ENCODE peak calls at places on chromosome 20, in seven cellular contexts. H is psoas muscle; I is effector memory CD8-positive, alpha-beta T cell; C is HepG2; U is activated naive CD8-positive, alpha-beta T cell treated with anti-CD3 and anti-CD28 coated beads, Interleukin-2, amount 10 ng/mL, durations not matched to agents 7 days and 5 days; Z is activated B cell treated with CpG ODN at 0.5 μM for 24 hours; E is astrocyte of the hippocampus. P is an unnamed sample.

GRCh38 chr20:57594092-57594911 is 25.9 kb downstream of the ZBP1 start:
- DNase-seq in H (peak), I (peak), C (peak), U (peak), Z (peak), E (peak), P (peak)

GRCh38 chr20:56358600-56359211 is at the start of gene FAM210B:
- DNase-seq in H (peak), I (peak), C (peak), U (peak), Z (peak), E (peak), P (peak)

GRCh38 chr20:35956616-35957015 is 2.3 kb upstream of the SCAND1 start:
- DNase-seq in H (no peak), I (no peak), C (no peak), U (no peak), Z (no peak), E (no peak), P (no peak)

GRCh38 chr20:64065973-64066341 is 3.0 kb downstream of the TCEA2 start:
- DNase-seq in H (no peak), I (peak), C (no peak), U (peak), Z (peak), E (peak), P (peak)

GRCh38 chr20:38162878-38163875 is 1.9 kb downstream of the TGM2 start:
- DNase-seq in H (no peak), I (no peak), C (no peak), U (no peak), Z (no peak), E (no peak), P (no peak)

GRCh38 chr20:62374431-62375152 is 7.5 kb upstream of the LAMA5 start:
- DNase-seq in H (no peak), I (no peak), C (no peak), U (no peak), Z (no peak), E (no peak), P (no peak)

GRCh38 chr20:20014659-20015058 is 2.5 kb upstream of the NAA20 start:
- DNase-seq in H (no peak), I (no peak), C (no peak), U (no peak), Z (no peak), E (no peak), P (no peak)

GRCh38 chr20:50207026-50207425 is 16.4 kb downstream of the CEBPB start:
- DNase-seq in H (no peak), I (no peak), C (no peak), U (no peak), Z (no peak), E (no peak), P (no peak)

GRCh38 chr20:60013296-60014142 is 55.3 kb downstream of the CDH26 start:
- DNase-seq in H (no peak), I (no peak), C (no peak), U (no peak), Z (no peak), E (no peak), P (no peak)

GRCh38 chr20:45336530-45337366 is 11.5 kb downstream of the SDC4 start:
- DNase-seq in H (peak), I (no peak), C (peak), U (no peak), Z (no peak), E (peak), P (no peak)

GRCh38 chr20:32707691-32708581 is 34.2 kb upstream of the C20orf203 start:
- DNase-seq in H (no peak), I (no peak), C (no peak), U (no peak), Z (no peak), E (peak), P (no peak)

GRCh38 chr20:21083825-21084325 is 22.3 kb downstream of the LINC00237 start:
- DNase-seq in H (no peak), I (no peak), C (no peak), U (no peak), Z (no peak), E (no peak), P (no peak)

GRCh38 chr20:41274152-41274551 is 43.4 kb downstream of the ZHX3 start:
- DNase-seq in H (no peak), I (no peak), C (no peak), U (no peak), Z (no peak), E (no peak), P (no peak)

GRCh38 chr20:24445510-24446170 is 23.8 kb upstream of the SYNDIG1 start:
- DNase-seq in H (no peak), I (no peak), C (no peak), U (no peak), Z (no peak), E (no peak), P (no peak)

GRCh38 chr20:53736122-53736756 is 142.6 kb upstream of the ZNF217 start:
- DNase-seq in H (no peak), I (no peak), C (peak), U (no peak), Z (no peak), E (peak), P (no peak)

GRCh38 chr20:46720776-46721425 is 11.5 kb downstream of the SLC2A10 start:
- DNase-seq in H (no peak), I (no peak), C (no peak), U (no peak), Z (no peak), E (no peak), P (no peak)

GRCh38 chr20:20710847-20711315 is 1.6 kb downstream of the RALGAPA2 start:
- DNase-seq in H (no peak), I (peak), C (peak), U (no peak), Z (no peak), E (peak), P (peak)

GRCh38 chr20:20487811-20488210 is 119.9 kb downstream of the INSM1 start:
- DNase-seq in H (no peak), I (no peak), C (no peak), U (no peak), Z (no peak), E (peak), P (no peak)

GRCh38 chr20:22001886-22002285 is 296.4 kb downstream of the PAX1 start:
- DNase-seq in H (no peak), I (no peak), C (no peak), U (no peak), Z (no peak), E (no peak), P (no peak)

GRCh38 chr20:34824861-34825529 is 456 bp downstream of the NCOA6 start:
- DNase-seq in H (peak), I (peak), C (peak), U (peak), Z (peak), E (peak), P (peak)

GRCh38 chr20:58784321-58785074 is 66.2 kb downstream of the GNAS-AS1 start:
- DNase-seq in H (no peak), I (no peak), C (no peak), U (no peak), Z (no peak), E (no peak), P (no peak)

GRCh38 chr20:34017610-34018009 is 23.9 kb downstream of the RALY start:
- DNase-seq in H (no peak), I (no peak), C (no peak), U (no peak), Z (no peak), E (peak), P (no peak)

GRCh38 chr20:20201124-20201523 is 148.8 kb downstream of the CFAP61 start:
- DNase-seq in H (no peak), I (no peak), C (no peak), U (no peak), Z (no peak), E (no peak), P (peak)